ENCODE peak calls at places on chromosomes 16 and 17, in eight cellular contexts. O, T, Z, X, L, J, I and R are unnamed samples.

GRCh38 chr17:17079761-17080160 is 37.5 kb downstream of the MPRIP start:
- DNase-seq in O (no peak), T (no peak), Z (no peak), X (peak; percentile 78), L (no peak), J (no peak), I (peak; percentile 80), R (no peak)

GRCh38 chr17:45241315-45242011 is 19.8 kb downstream of the FMNL1 start:
- DNase-seq in O (no peak), T (no peak), Z (no peak), X (no peak), L (peak; percentile 46), J (no peak), I (no peak), R (no peak)

GRCh38 chr16:23843143-23843542 is 7.4 kb downstream of the PRKCB start:
- DNase-seq in O (no peak), T (no peak), Z (no peak), X (no peak), L (no peak), J (no peak), I (no peak), R (no peak)

GRCh38 chr16:66271074-66272060 is 95.1 kb upstream of the CDH5 start:
- DNase-seq in O (no peak), T (no peak), Z (peak; percentile 66), X (no peak), L (peak; percentile 78), J (no peak), I (no peak), R (no peak)

GRCh38 chr17:52751051-52751450 is 592.5 kb upstream of the CA10 start:
- DNase-seq in O (no peak), T (no peak), Z (no peak), X (no peak), L (no peak), J (no peak), I (no peak), R (no peak)

GRCh38 chr17:50261051-50261915 is 13.0 kb upstream of the TMEM92 start:
- DNase-seq in O (no peak), T (no peak), Z (no peak), X (no peak), L (no peak), J (no peak), I (no peak), R (no peak)

GRCh38 chr17:60091908-60092331 is 13.2 kb upstream of the HEATR6 start:
- DNase-seq in O (no peak), T (peak; percentile 75), Z (peak; percentile 15), X (no peak), L (peak; percentile 53), J (peak; percentile 22), I (no peak), R (peak; percentile 90)

GRCh38 chr17:72142614-72143013 is 21.8 kb downstream of the SOX9 start:
- DNase-seq in O (no peak), T (no peak), Z (no peak), X (no peak), L (no peak), J (no peak), I (no peak), R (no peak)

GRCh38 chr17:73586153-73586906 is 57.9 kb downstream of the SDK2 start:
- DNase-seq in O (no peak), T (no peak), Z (no peak), X (no peak), L (no peak), J (no peak), I (no peak), R (no peak)

GRCh38 chr17:3256575-3256974 is 41.6 kb downstream of the OR3A1 start:
- DNase-seq in O (no peak), T (no peak), Z (no peak), X (no peak), L (no peak), J (no peak), I (no peak), R (no peak)

GRCh38 chr17:61464121-61464905 is 12.1 kb downstream of the TBX4 start:
- DNase-seq in O (no peak), T (no peak), Z (no peak), X (no peak), L (no peak), J (no peak), I (no peak), R (no peak)

GRCh38 chr17:1931759-1932579 is 93.2 kb downstream of the RTN4RL1 start:
- DNase-seq in O (no peak), T (no peak), Z (peak; percentile 35), X (peak; percentile 62), L (peak; percentile 49), J (peak; percentile 78), I (no peak), R (no peak)

GRCh38 chr16:17403859-17404545 is 66.8 kb downstream of the XYLT1 start:
- DNase-seq in O (no peak), T (no peak), Z (no peak), X (no peak), L (no peak), J (no peak), I (no peak), R (no peak)

GRCh38 chr16:48542020-48542473 is 67.9 kb downstream of the N4BP1 start:
- DNase-seq in O (no peak), T (peak; percentile 64), Z (peak; percentile 51), X (peak; percentile 79), L (peak; percentile 43), J (peak; percentile 9), I (peak; percentile 62), R (peak; percentile 70)

DNA sequence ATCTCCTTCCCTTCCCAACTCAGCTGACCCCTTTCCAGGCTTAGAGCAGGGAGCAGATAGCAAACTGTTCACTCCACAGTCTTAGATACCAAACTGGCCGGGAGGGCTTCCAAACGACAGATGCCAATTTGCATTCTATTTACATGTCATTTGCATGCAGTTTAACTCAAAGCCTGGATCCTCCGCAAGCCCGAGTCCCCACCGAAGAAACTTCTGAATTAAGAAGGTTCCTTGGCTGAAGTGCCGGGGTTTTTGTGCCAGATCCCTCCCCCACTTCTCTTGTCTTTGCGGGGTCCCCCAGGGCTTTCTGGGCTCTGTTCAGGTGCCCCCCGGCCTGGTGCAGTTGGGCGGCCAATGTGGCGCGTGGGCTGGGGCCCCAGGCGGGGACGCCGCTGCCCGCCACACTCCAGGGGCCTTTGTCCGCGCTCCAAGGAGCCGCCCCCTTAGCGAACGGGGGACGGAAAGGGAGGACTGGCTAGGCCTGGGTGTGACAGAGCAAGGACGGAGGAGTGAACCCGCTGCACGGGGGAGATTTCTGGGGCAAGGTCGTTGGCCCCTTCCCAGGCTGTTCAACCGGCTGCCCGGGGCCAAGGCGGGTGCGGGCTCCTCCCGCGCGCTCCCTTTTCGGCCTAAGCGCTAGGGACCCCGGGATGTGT is 1.2 kb downstream of the GPRC5B start:
- DNase-seq in O (no peak), T (peak; percentile 51), Z (no peak), X (peak; percentile 77), L (no peak), J (no peak), I (peak; percentile 66), R (peak; percentile 63)
- H3K4me3 ChIP-seq in O (no peak overlapping the region), T (peak overlapping the region; percentile 75), Z (no peak overlapping the region), X (peak overlapping the region; percentile 92), L (no peak overlapping the region), J (peak overlapping the region; percentile 58), I (peak overlapping the region; percentile 88), R (peak overlapping the region; percentile 72)

GRCh38 chr16:84508502-84508901 is 4.0 kb upstream of the MEAK7 start:
- DNase-seq in O (peak; percentile 34), T (no peak), Z (no peak), X (no peak), L (no peak), J (no peak), I (no peak), R (no peak)

GRCh38 chr16:84511821-84512220 is 7.4 kb upstream of the MEAK7 start:
- DNase-seq in O (no peak), T (no peak), Z (no peak), X (peak; percentile 45), L (no peak), J (no peak), I (no peak), R (no peak)

GRCh38 chr16:84509032-84509950 is 4.8 kb upstream of the MEAK7 start:
- DNase-seq in O (no peak), T (no peak), Z (no peak), X (peak; percentile 36), L (no peak), J (no peak), I (no peak), R (no peak)

GRCh38 chr16:84513111-84514065 is 8.9 kb upstream of the MEAK7 start:
- DNase-seq in O (no peak), T (peak; percentile 73), Z (no peak), X (peak; percentile 15), L (no peak), J (no peak), I (no peak), R (peak; percentile 90)

DNA sequence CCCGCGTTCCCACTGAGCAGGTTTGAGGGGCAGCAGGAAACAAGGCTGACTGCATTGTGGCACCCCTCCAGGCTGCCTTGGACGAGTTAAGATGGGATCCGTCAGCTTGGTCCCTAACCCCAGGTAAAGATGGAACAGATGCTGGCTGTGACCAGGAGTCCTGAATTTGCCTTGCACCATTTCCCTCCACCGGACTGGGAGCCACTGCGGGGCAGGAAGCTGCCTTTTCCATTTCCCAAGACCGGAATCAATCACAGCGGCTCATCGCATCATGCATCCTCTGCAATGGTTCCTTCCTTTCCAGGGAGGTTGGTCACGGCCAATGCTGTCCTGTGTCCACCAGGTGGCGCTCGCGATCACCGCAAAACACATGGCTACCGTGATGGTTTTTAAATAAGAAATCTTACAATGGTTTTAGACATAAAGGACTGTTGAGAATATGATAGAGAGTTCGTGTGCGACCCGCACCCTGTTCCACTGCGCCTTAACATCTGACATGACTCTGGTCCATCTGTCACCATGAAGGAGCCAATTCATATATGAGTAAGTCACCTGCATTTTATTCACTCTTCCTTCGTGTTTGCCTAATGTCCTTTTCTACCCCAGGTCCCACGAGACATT is 6.8 kb upstream of the MEAK7 start:
- DNase-seq in O (peak; percentile 84), T (peak; percentile 83), Z (peak; percentile 79), X (peak; percentile 91), L (peak; percentile 81), J (peak; percentile 60), I (peak; percentile 74), R (peak; percentile 92)
- H3K4me3 ChIP-seq in O (no peak overlapping the region), T (no peak overlapping the region), Z (no peak overlapping the region), X (no peak overlapping the region), L (no peak overlapping the region), J (no peak overlapping the region), I (no peak overlapping the region), R (peak overlapping the region; percentile 35)

DNA sequence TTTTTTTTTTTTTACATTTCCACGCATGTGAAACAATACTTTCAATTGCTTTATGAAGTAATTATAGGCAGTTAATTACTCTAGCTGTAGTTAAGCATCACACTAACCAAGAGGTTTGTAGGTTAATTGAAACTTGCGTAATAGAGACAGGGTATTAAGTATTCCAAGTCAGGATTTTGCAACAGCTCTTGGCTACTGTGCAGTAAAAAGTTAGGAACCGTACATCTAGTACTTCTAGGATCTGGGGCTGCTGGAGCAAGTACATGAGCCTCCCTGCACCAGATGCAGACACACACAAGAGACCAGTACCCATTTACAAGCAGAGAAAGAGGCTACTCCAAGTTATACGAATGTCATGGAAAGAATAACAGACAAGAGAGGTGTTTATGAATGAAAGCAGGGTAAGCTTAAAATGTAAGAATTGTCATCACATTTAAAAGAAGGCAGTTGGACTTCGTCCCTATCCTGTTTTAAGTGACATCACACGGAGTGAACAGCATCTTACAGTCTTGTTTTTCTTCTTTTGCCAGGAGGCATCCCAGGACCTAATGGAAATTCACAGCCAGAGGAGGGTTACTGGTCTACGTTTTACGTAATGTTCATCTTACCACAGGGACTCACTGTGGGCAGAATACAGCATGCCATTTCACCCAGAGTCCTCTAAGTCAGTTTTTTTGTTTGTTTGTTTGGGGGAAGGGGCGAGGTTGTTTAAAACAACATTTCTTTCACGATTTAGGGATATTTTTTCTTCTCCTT is 379.6 kb upstream of the PSMD7 start:
- DNase-seq in O (no peak), T (no peak), Z (no peak), X (no peak), L (no peak), J (no peak), I (no peak), R (no peak)
- H3K4me3 ChIP-seq in O (no peak overlapping the region), T (no peak overlapping the region), Z (no peak overlapping the region), X (no peak overlapping the region), L (no peak overlapping the region), J (no peak overlapping the region), I (no peak overlapping the region), R (no peak overlapping the region)

GRCh38 chr17:386145-386876 is 33.7 kb upstream of the RPH3AL start:
- DNase-seq in O (peak; percentile 52), T (peak; percentile 46), Z (no peak), X (peak; percentile 90), L (peak; percentile 38), J (peak; percentile 67), I (peak; percentile 83), R (peak; percentile 17)
- H3K4me3 ChIP-seq in O (no peak overlapping the region), T (peak overlapping the region; percentile 60), Z (peak overlapping the region; percentile 34), X (peak overlapping the region; percentile 59), L (no peak overlapping the region), J (no peak overlapping the region), I (no peak overlapping the region), R (no peak overlapping the region)